ENCODE peak calls at places on chromosomes 12 and 14, in seven cellular contexts. O, I, F, D, J, R and Z are unnamed samples.

GRCh38 chr12:121798807-121799174 is 5.0 kb upstream of the SETD1B start:
- DNase-seq in O (no peak), I (no peak), F (no peak), D (no peak), J (no peak), R (no peak), Z (no peak)

GRCh38 chr12:5173511-5174011 is 129.9 kb downstream of the KCNA5 start:
- DNase-seq in O (no peak), I (peak; percentile 67), F (no peak), D (no peak), J (no peak), R (no peak), Z (peak; percentile 52)

GRCh38 chr12:6613015-6613775 is 6.0 kb upstream of the CHD4 start:
- DNase-seq in O (peak; percentile 43), I (peak; percentile 65), F (peak; percentile 59), D (peak; percentile 95), J (peak; percentile 57), R (peak; percentile 88), Z (peak; percentile 73)

GRCh38 chr12:57229041-57229633 is 374 bp upstream of the SHMT2 start:
- DNase-seq in O (no peak), I (no peak), F (no peak), D (peak; percentile 83), J (no peak), R (no peak), Z (no peak)

GRCh38 chr12:56326533-56326932 is 7.3 kb downstream of the PAN2 start:
- DNase-seq in O (no peak), I (no peak), F (no peak), D (no peak), J (no peak), R (no peak), Z (peak; percentile 42)

GRCh38 chr12:81517296-81517695 is 241.9 kb downstream of the PPFIA2 start:
- DNase-seq in O (no peak), I (no peak), F (no peak), D (no peak), J (no peak), R (no peak), Z (no peak)

GRCh38 chr12:131698286-131698685 is 12.6 kb upstream of the SFSWAP start:
- DNase-seq in O (no peak), I (no peak), F (no peak), D (no peak), J (no peak), R (no peak), Z (no peak)

GRCh38 chr14:77071938-77072388 is 26.1 kb upstream of the CIPC start:
- DNase-seq in O (peak; percentile 89), I (no peak), F (no peak), D (no peak), J (no peak), R (no peak), Z (peak; percentile 96)

GRCh38 chr12:618626-619025 is 44.6 kb downstream of the NINJ2 start:
- DNase-seq in O (no peak), I (no peak), F (no peak), D (no peak), J (no peak), R (no peak), Z (no peak)